ENCODE peak calls at places on chromosomes 6 and 20, in eight cellular contexts. One of them, this sample, is unnamed.
A peak's percentile ranks its signal among the peaks of the same experiment; 100 is the strongest.

GRCh38 chr6:69887026-69887425 is 20.7 kb downstream of the COL19A1 start:
- DNase-seq in keratinocyte: no peak
- DNase-seq in AG04450: no peak
- DNase-seq in fibroblast of the aortic adventitia: no peak
- DNase-seq in BJ: no peak
- DNase-seq in IMR-90: peak; percentile 25
- DNase-seq in adrenal gland: no peak
- DNase-seq in coronary artery: no peak
- DNase-seq in this sample: no peak

GRCh38 chr6:2697291-2697690 is 53.4 kb downstream of the MYLK4 start:
- DNase-seq in keratinocyte: no peak
- DNase-seq in AG04450: no peak
- DNase-seq in fibroblast of the aortic adventitia: no peak
- DNase-seq in BJ: no peak
- DNase-seq in IMR-90: no peak
- DNase-seq in adrenal gland: no peak
- DNase-seq in coronary artery: no peak
- DNase-seq in this sample: no peak

GRCh38 chr6:11971154-11971553 is 41.0 kb upstream of the HIVEP1 start:
- DNase-seq in keratinocyte: no peak
- DNase-seq in AG04450: peak; percentile 71
- DNase-seq in fibroblast of the aortic adventitia: peak; percentile 96
- DNase-seq in BJ: peak; percentile 76
- DNase-seq in IMR-90: peak; percentile 94
- DNase-seq in adrenal gland: no peak
- DNase-seq in coronary artery: no peak
- DNase-seq in this sample: peak; percentile 87

GRCh38 chr6:119310486-119311036 is 39.0 kb downstream of the MAN1A1 start:
- DNase-seq in keratinocyte: no peak
- DNase-seq in AG04450: no peak
- DNase-seq in fibroblast of the aortic adventitia: peak; percentile 20
- DNase-seq in BJ: no peak
- DNase-seq in IMR-90: peak; percentile 54
- DNase-seq in adrenal gland: peak; percentile 14
- DNase-seq in coronary artery: no peak
- DNase-seq in this sample: no peak

GRCh38 chr20:7856756-7857155 is 83.5 kb downstream of the HAO1 start:
- DNase-seq in keratinocyte: peak; percentile 67
- DNase-seq in AG04450: no peak
- DNase-seq in fibroblast of the aortic adventitia: peak; percentile 81
- DNase-seq in BJ: no peak
- DNase-seq in IMR-90: peak; percentile 69
- DNase-seq in adrenal gland: no peak
- DNase-seq in coronary artery: no peak
- DNase-seq in this sample: peak; percentile 14

GRCh38 chr6:1322725-1323219 is 10.9 kb downstream of the FOXQ1 start:
- DNase-seq in keratinocyte: no peak
- DNase-seq in AG04450: no peak
- DNase-seq in fibroblast of the aortic adventitia: peak; percentile 84
- DNase-seq in BJ: no peak
- DNase-seq in IMR-90: peak; percentile 44
- DNase-seq in adrenal gland: no peak
- DNase-seq in coronary artery: no peak
- DNase-seq in this sample: no peak

GRCh38 chr6:17224056-17224455 is 57.1 kb upstream of the RBM24 start:
- DNase-seq in keratinocyte: no peak
- DNase-seq in AG04450: no peak
- DNase-seq in fibroblast of the aortic adventitia: no peak
- DNase-seq in BJ: no peak
- DNase-seq in IMR-90: no peak
- DNase-seq in adrenal gland: no peak
- DNase-seq in coronary artery: no peak
- DNase-seq in this sample: peak; percentile 11

GRCh38 chr6:38804368-38804767 is 89.3 kb downstream of the DNAH8 start:
- DNase-seq in keratinocyte: no peak
- DNase-seq in AG04450: no peak
- DNase-seq in fibroblast of the aortic adventitia: no peak
- DNase-seq in BJ: no peak
- DNase-seq in IMR-90: no peak
- DNase-seq in adrenal gland: no peak
- DNase-seq in coronary artery: no peak
- DNase-seq in this sample: no peak

GRCh38 chr6:167770291-167770955 is 56.3 kb upstream of the AFDN start:
- DNase-seq in keratinocyte: no peak
- DNase-seq in AG04450: no peak
- DNase-seq in fibroblast of the aortic adventitia: no peak
- DNase-seq in BJ: no peak
- DNase-seq in IMR-90: no peak
- DNase-seq in adrenal gland: no peak
- DNase-seq in coronary artery: peak; percentile 61
- DNase-seq in this sample: no peak

GRCh38 chr6:112300888-112301287 is 46.2 kb upstream of the RFPL4B start:
- DNase-seq in keratinocyte: no peak
- DNase-seq in AG04450: no peak
- DNase-seq in fibroblast of the aortic adventitia: no peak
- DNase-seq in BJ: no peak
- DNase-seq in IMR-90: no peak
- DNase-seq in adrenal gland: no peak
- DNase-seq in coronary artery: no peak
- DNase-seq in this sample: no peak

GRCh38 chr6:112296694-112297093 is 42.3 kb upstream of the LAMA4 start:
- DNase-seq in keratinocyte: no peak
- DNase-seq in AG04450: no peak
- DNase-seq in fibroblast of the aortic adventitia: no peak
- DNase-seq in BJ: no peak
- DNase-seq in IMR-90: peak; percentile 20
- DNase-seq in adrenal gland: no peak
- DNase-seq in coronary artery: no peak
- DNase-seq in this sample: no peak

GRCh38 chr6:112298021-112298745 is 43.8 kb upstream of the LAMA4 start:
- DNase-seq in keratinocyte: no peak
- DNase-seq in AG04450: peak; percentile 69
- DNase-seq in fibroblast of the aortic adventitia: peak; percentile 92
- DNase-seq in BJ: peak; percentile 84
- DNase-seq in IMR-90: peak; percentile 97
- DNase-seq in adrenal gland: no peak
- DNase-seq in coronary artery: no peak
- DNase-seq in this sample: peak; percentile 69

GRCh38 chr6:112298816-112299281 is 44.5 kb upstream of the LAMA4 start:
- DNase-seq in keratinocyte: peak; percentile 5
- DNase-seq in AG04450: peak; percentile 45
- DNase-seq in fibroblast of the aortic adventitia: peak; percentile 89
- DNase-seq in BJ: peak; percentile 76
- DNase-seq in IMR-90: peak; percentile 94
- DNase-seq in adrenal gland: no peak
- DNase-seq in coronary artery: no peak
- DNase-seq in this sample: peak; percentile 72

DNA sequence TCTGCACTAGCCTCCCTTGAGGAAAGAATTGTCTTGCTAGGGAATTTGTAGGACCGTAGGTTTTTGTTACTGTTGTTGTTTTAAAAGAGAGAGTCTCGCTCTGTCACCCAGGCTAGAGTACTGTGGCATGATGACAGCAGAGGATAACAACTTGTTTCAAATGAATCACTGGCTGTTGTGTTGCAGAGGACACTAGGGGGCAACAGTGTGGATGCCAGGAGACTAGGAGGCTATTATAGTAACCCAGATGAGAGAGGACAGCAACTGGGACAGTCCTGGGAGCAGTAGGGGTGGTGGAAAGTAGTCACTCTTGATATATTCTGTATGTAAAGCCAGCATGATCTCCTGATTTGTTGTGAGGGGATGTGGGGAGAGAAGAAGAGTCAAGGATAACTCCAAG is 41.8 kb upstream of the LAMA4 start:
- DNase-seq in keratinocyte: no peak
- DNase-seq in AG04450: no peak
- DNase-seq in fibroblast of the aortic adventitia: peak; percentile 47
- DNase-seq in BJ: no peak
- DNase-seq in IMR-90: peak; percentile 67
- DNase-seq in adrenal gland: no peak
- DNase-seq in coronary artery: no peak
- DNase-seq in this sample: no peak
- TF ChIP-seq CTCF in keratinocyte: peak; percentile 66
- TF ChIP-seq CTCF in AG04450: peak; percentile 59
- TF ChIP-seq CTCF in fibroblast of the aortic adventitia: peak; percentile 56
- TF ChIP-seq CTCF in BJ: peak; percentile 61
- TF ChIP-seq CTCF in IMR-90: peak; percentile 65
- TF ChIP-seq CTCF in adrenal gland: no peak
- TF ChIP-seq CTCF in coronary artery: no peak
- TF ChIP-seq CTCF in this sample: peak; percentile 74

GRCh38 chr20:50558483-50558925 is 48.3 kb downstream of the PTPN1 start:
- DNase-seq in keratinocyte: no peak
- DNase-seq in AG04450: no peak
- DNase-seq in fibroblast of the aortic adventitia: peak; percentile 49
- DNase-seq in BJ: peak; percentile 28
- DNase-seq in IMR-90: peak; percentile 87
- DNase-seq in adrenal gland: peak; percentile 61
- DNase-seq in coronary artery: no peak
- DNase-seq in this sample: peak; percentile 32

GRCh38 chr20:50561379-50562078 is 51.3 kb downstream of the PTPN1 start:
- DNase-seq in keratinocyte: peak; percentile 50
- DNase-seq in AG04450: peak; percentile 90
- DNase-seq in fibroblast of the aortic adventitia: peak; percentile 94
- DNase-seq in BJ: peak; percentile 86
- DNase-seq in IMR-90: peak; percentile 99
- DNase-seq in adrenal gland: peak; percentile 76
- DNase-seq in coronary artery: no peak
- DNase-seq in this sample: peak; percentile 84

GRCh38 chr20:50560867-50561266 is 50.7 kb downstream of the PTPN1 start:
- DNase-seq in keratinocyte: no peak
- DNase-seq in AG04450: no peak
- DNase-seq in fibroblast of the aortic adventitia: no peak
- DNase-seq in BJ: no peak
- DNase-seq in IMR-90: no peak
- DNase-seq in adrenal gland: no peak
- DNase-seq in coronary artery: no peak
- DNase-seq in this sample: no peak

GRCh38 chr20:50559149-50559548 is 49.0 kb downstream of the PTPN1 start:
- DNase-seq in keratinocyte: no peak
- DNase-seq in AG04450: no peak
- DNase-seq in fibroblast of the aortic adventitia: peak; percentile 36
- DNase-seq in BJ: no peak
- DNase-seq in IMR-90: no peak
- DNase-seq in adrenal gland: no peak
- DNase-seq in coronary artery: no peak
- DNase-seq in this sample: no peak

DNA sequence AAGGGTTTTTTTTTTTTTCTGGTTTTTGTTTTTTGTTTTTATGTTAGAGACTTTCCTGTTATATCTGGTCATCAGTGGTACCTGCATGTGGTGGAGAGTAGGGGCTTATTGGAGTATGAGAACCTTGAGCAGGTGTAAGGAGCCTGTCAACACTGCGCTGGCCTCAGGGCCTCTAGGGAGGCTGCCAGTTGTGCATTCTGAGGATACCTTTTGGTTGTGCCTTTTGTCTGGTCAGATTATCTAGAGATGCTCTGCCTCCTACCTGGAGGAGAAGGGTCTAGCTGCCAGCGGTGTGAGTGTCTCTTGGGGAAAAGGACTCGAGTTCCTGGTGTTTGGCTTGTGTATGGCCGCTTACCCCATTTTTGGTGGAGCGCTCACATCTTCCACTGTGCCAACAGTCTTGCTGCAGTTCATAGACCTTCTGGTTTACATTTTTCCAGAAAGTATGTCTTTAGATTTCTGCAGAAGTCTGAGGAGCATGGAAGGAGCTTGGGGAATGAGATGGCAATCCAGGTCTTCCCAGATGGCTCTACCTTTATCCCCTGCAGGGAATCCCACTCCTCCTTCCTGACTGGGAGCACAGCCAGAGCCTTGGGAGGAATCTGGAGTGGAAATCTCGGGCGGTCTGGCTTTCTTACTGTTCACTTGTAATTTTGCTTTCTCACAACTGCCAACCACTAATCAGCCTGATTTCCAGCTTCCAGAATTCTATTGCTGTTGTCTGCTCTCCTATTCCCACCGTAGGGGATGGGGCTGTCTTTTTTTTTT is 49.9 kb downstream of the PTPN1 start:
- DNase-seq in keratinocyte: no peak
- DNase-seq in AG04450: no peak
- DNase-seq in fibroblast of the aortic adventitia: no peak
- DNase-seq in BJ: no peak
- DNase-seq in IMR-90: no peak
- DNase-seq in adrenal gland: no peak
- DNase-seq in coronary artery: no peak
- DNase-seq in this sample: no peak
- H3K4me3 ChIP-seq in keratinocyte: no peak overlapping the region
- H3K4me3 ChIP-seq in AG04450: no peak overlapping the region
- H3K4me3 ChIP-seq in fibroblast of the aortic adventitia: no peak overlapping the region
- H3K4me3 ChIP-seq in BJ: no peak overlapping the region
- H3K4me3 ChIP-seq in IMR-90: no peak overlapping the region
- H3K4me3 ChIP-seq in adrenal gland: no peak overlapping the region
- H3K4me3 ChIP-seq in coronary artery: no peak overlapping the region
- H3K4me3 ChIP-seq in this sample: no peak overlapping the region

GRCh38 chr20:47311211-47311610 is 45.3 kb downstream of the ZMYND8 start:
- DNase-seq in keratinocyte: no peak
- DNase-seq in AG04450: no peak
- DNase-seq in fibroblast of the aortic adventitia: no peak
- DNase-seq in BJ: no peak
- DNase-seq in IMR-90: no peak
- DNase-seq in adrenal gland: no peak
- DNase-seq in coronary artery: no peak
- DNase-seq in this sample: no peak

GRCh38 chr20:47314647-47315338 is 41.7 kb downstream of the ZMYND8 start:
- DNase-seq in keratinocyte: no peak
- DNase-seq in AG04450: no peak
- DNase-seq in fibroblast of the aortic adventitia: no peak
- DNase-seq in BJ: no peak
- DNase-seq in IMR-90: no peak
- DNase-seq in adrenal gland: no peak
- DNase-seq in coronary artery: no peak
- DNase-seq in this sample: no peak

GRCh38 chr20:47309806-47310426 is 46.6 kb downstream of the ZMYND8 start:
- DNase-seq in keratinocyte: no peak
- DNase-seq in AG04450: no peak
- DNase-seq in fibroblast of the aortic adventitia: no peak
- DNase-seq in BJ: no peak
- DNase-seq in IMR-90: no peak
- DNase-seq in adrenal gland: no peak
- DNase-seq in coronary artery: no peak
- DNase-seq in this sample: no peak

GRCh38 chr20:47310729-47311128 is 45.8 kb downstream of the ZMYND8 start:
- DNase-seq in keratinocyte: no peak
- DNase-seq in AG04450: no peak
- DNase-seq in fibroblast of the aortic adventitia: no peak
- DNase-seq in BJ: no peak
- DNase-seq in IMR-90: no peak
- DNase-seq in adrenal gland: no peak
- DNase-seq in coronary artery: no peak
- DNase-seq in this sample: no peak

GRCh38 chr20:47311967-47312681 is 44.4 kb downstream of the ZMYND8 start:
- DNase-seq in keratinocyte: no peak
- DNase-seq in AG04450: no peak
- DNase-seq in fibroblast of the aortic adventitia: no peak
- DNase-seq in BJ: no peak
- DNase-seq in IMR-90: no peak
- DNase-seq in adrenal gland: no peak
- DNase-seq in coronary artery: no peak
- DNase-seq in this sample: no peak
- TF ChIP-seq CTCF in keratinocyte: no peak
- TF ChIP-seq CTCF in AG04450: peak; percentile 5
- TF ChIP-seq CTCF in fibroblast of the aortic adventitia: no peak
- TF ChIP-seq CTCF in BJ: no peak
- TF ChIP-seq CTCF in IMR-90: no peak
- TF ChIP-seq CTCF in adrenal gland: no peak
- TF ChIP-seq CTCF in coronary artery: no peak
- TF ChIP-seq CTCF in this sample: no peak

GRCh38 chr6:132445201-132445951 is 44.1 kb upstream of the MOXD1 start:
- DNase-seq in keratinocyte: peak; percentile 44
- DNase-seq in AG04450: peak; percentile 23
- DNase-seq in fibroblast of the aortic adventitia: peak; percentile 86
- DNase-seq in BJ: peak; percentile 80
- DNase-seq in IMR-90: peak; percentile 88
- DNase-seq in adrenal gland: no peak
- DNase-seq in coronary artery: no peak
- DNase-seq in this sample: peak; percentile 69
- H3K4me3 ChIP-seq in keratinocyte: no peak overlapping the region
- H3K4me3 ChIP-seq in AG04450: no peak overlapping the region
- H3K4me3 ChIP-seq in fibroblast of the aortic adventitia: no peak overlapping the region
- H3K4me3 ChIP-seq in BJ: no peak overlapping the region
- H3K4me3 ChIP-seq in IMR-90: no peak overlapping the region
- H3K4me3 ChIP-seq in adrenal gland: no peak overlapping the region
- H3K4me3 ChIP-seq in coronary artery: no peak overlapping the region
- H3K4me3 ChIP-seq in this sample: no peak overlapping the region